ENCODE peak calls at places on chromosomes 1 and 21, in eight cellular contexts. One of them, this sample, is unnamed.

GRCh38 chr1:64212023-64212422 is 8.6 kb downstream of the UBE2U start:
- DNase-seq in GM23248: peak
- DNase-seq in MM.1S: no peak
- DNase-seq in hepatocyte: no peak
- DNase-seq in GM23338: no peak
- DNase-seq in HCT116: no peak
- DNase-seq in PC-3: peak
- DNase-seq in OCI-LY7: no peak
- DNase-seq in this sample: no peak

GRCh38 chr1:30242178-30242577 is 481.2 kb downstream of the MATN1 start:
- DNase-seq in GM23248: no peak
- DNase-seq in MM.1S: no peak
- DNase-seq in hepatocyte: no peak
- DNase-seq in GM23338: no peak
- DNase-seq in HCT116: no peak
- DNase-seq in PC-3: no peak
- DNase-seq in OCI-LY7: no peak
- DNase-seq in this sample: no peak

GRCh38 chr1:220271706-220272046 is 577 bp downstream of the RAB3GAP2 start:
- DNase-seq in GM23248: peak
- DNase-seq in MM.1S: no peak
- DNase-seq in hepatocyte: no peak
- DNase-seq in GM23338: peak
- DNase-seq in HCT116: peak
- DNase-seq in PC-3: no peak
- DNase-seq in OCI-LY7: no peak
- DNase-seq in this sample: no peak

GRCh38 chr1:27990920-27991537 is 31.3 kb downstream of the XKR8 start:
- DNase-seq in GM23248: no peak
- DNase-seq in MM.1S: no peak
- DNase-seq in hepatocyte: no peak
- DNase-seq in GM23338: no peak
- DNase-seq in HCT116: no peak
- DNase-seq in PC-3: no peak
- DNase-seq in OCI-LY7: no peak
- DNase-seq in this sample: no peak

GRCh38 chr1:81007024-81007423 is 793.7 kb upstream of the ADGRL2 start:
- DNase-seq in GM23248: no peak
- DNase-seq in MM.1S: no peak
- DNase-seq in hepatocyte: no peak
- DNase-seq in GM23338: no peak
- DNase-seq in HCT116: no peak
- DNase-seq in PC-3: no peak
- DNase-seq in OCI-LY7: no peak
- DNase-seq in this sample: no peak

GRCh38 chr1:224620105-224620504 is 4.0 kb downstream of the CNIH3 start:
- DNase-seq in GM23248: no peak
- DNase-seq in MM.1S: no peak
- DNase-seq in hepatocyte: no peak
- DNase-seq in GM23338: no peak
- DNase-seq in HCT116: no peak
- DNase-seq in PC-3: no peak
- DNase-seq in OCI-LY7: no peak
- DNase-seq in this sample: no peak

GRCh38 chr1:56139786-56140185 is 439.6 kb downstream of the PLPP3 start:
- DNase-seq in GM23248: no peak
- DNase-seq in MM.1S: no peak
- DNase-seq in hepatocyte: no peak
- DNase-seq in GM23338: no peak
- DNase-seq in HCT116: no peak
- DNase-seq in PC-3: no peak
- DNase-seq in OCI-LY7: no peak
- DNase-seq in this sample: no peak

GRCh38 chr1:55012661-55013060 is 13.9 kb downstream of the BSND start:
- DNase-seq in GM23248: no peak
- DNase-seq in MM.1S: no peak
- DNase-seq in hepatocyte: no peak
- DNase-seq in GM23338: no peak
- DNase-seq in HCT116: no peak
- DNase-seq in PC-3: no peak
- DNase-seq in OCI-LY7: no peak
- DNase-seq in this sample: no peak

GRCh38 chr1:74689800-74690696 is 16.5 kb upstream of the ERICH3 start:
- DNase-seq in GM23248: peak
- DNase-seq in MM.1S: peak
- DNase-seq in hepatocyte: peak
- DNase-seq in GM23338: peak
- DNase-seq in HCT116: peak
- DNase-seq in PC-3: peak
- DNase-seq in OCI-LY7: peak
- DNase-seq in this sample: peak

GRCh38 chr1:230867903-230868735 is at the start of gene C1orf198:
- DNase-seq in GM23248: peak
- DNase-seq in MM.1S: peak
- DNase-seq in hepatocyte: peak
- DNase-seq in GM23338: peak
- DNase-seq in HCT116: no peak
- DNase-seq in PC-3: peak
- DNase-seq in OCI-LY7: peak
- DNase-seq in this sample: peak

GRCh38 chr1:192968323-192968722 is 90.8 kb downstream of the UCHL5 start:
- DNase-seq in GM23248: no peak
- DNase-seq in MM.1S: no peak
- DNase-seq in hepatocyte: no peak
- DNase-seq in GM23338: no peak
- DNase-seq in HCT116: no peak
- DNase-seq in PC-3: no peak
- DNase-seq in OCI-LY7: no peak
- DNase-seq in this sample: no peak

GRCh38 chr1:235888119-235888643 is 21.5 kb upstream of the LYST start:
- DNase-seq in GM23248: no peak
- DNase-seq in MM.1S: peak
- DNase-seq in hepatocyte: no peak
- DNase-seq in GM23338: no peak
- DNase-seq in HCT116: no peak
- DNase-seq in PC-3: no peak
- DNase-seq in OCI-LY7: no peak
- DNase-seq in this sample: no peak

GRCh38 chr1:22110016-22110415 is 32.9 kb downstream of the WNT4 start:
- DNase-seq in GM23248: no peak
- DNase-seq in MM.1S: no peak
- DNase-seq in hepatocyte: no peak
- DNase-seq in GM23338: no peak
- DNase-seq in HCT116: no peak
- DNase-seq in PC-3: no peak
- DNase-seq in OCI-LY7: no peak
- DNase-seq in this sample: no peak

GRCh38 chr1:17507916-17508315 is 31.6 kb upstream of the ARHGEF10L start:
- DNase-seq in GM23248: peak
- DNase-seq in MM.1S: no peak
- DNase-seq in hepatocyte: no peak
- DNase-seq in GM23338: peak
- DNase-seq in HCT116: no peak
- DNase-seq in PC-3: peak
- DNase-seq in OCI-LY7: no peak
- DNase-seq in this sample: peak

GRCh38 chr1:229344139-229344538 is 1.3 kb upstream of the CCSAP start:
- DNase-seq in GM23248: peak
- DNase-seq in MM.1S: no peak
- DNase-seq in hepatocyte: no peak
- DNase-seq in GM23338: no peak
- DNase-seq in HCT116: no peak
- DNase-seq in PC-3: no peak
- DNase-seq in OCI-LY7: no peak
- DNase-seq in this sample: no peak

GRCh38 chr1:46532498-46533178 is 18.8 kb downstream of the KNCN start:
- DNase-seq in GM23248: peak
- DNase-seq in MM.1S: peak
- DNase-seq in hepatocyte: peak
- DNase-seq in GM23338: peak
- DNase-seq in HCT116: no peak
- DNase-seq in PC-3: peak
- DNase-seq in OCI-LY7: peak
- DNase-seq in this sample: peak

GRCh38 chr1:86258106-86258505 is 101.5 kb upstream of the COL24A1 start:
- DNase-seq in GM23248: peak
- DNase-seq in MM.1S: no peak
- DNase-seq in hepatocyte: no peak
- DNase-seq in GM23338: no peak
- DNase-seq in HCT116: no peak
- DNase-seq in PC-3: no peak
- DNase-seq in OCI-LY7: no peak
- DNase-seq in this sample: no peak

GRCh38 chr1:39275836-39276507 is 71.5 kb downstream of the MACF1 start:
- DNase-seq in GM23248: no peak
- DNase-seq in MM.1S: no peak
- DNase-seq in hepatocyte: peak
- DNase-seq in GM23338: no peak
- DNase-seq in HCT116: no peak
- DNase-seq in PC-3: no peak
- DNase-seq in OCI-LY7: no peak
- DNase-seq in this sample: no peak

GRCh38 chr1:27102707-27103468 is 52.0 kb downstream of the SLC9A1 start:
- DNase-seq in GM23248: peak
- DNase-seq in MM.1S: peak
- DNase-seq in hepatocyte: peak
- DNase-seq in GM23338: peak
- DNase-seq in HCT116: no peak
- DNase-seq in PC-3: peak
- DNase-seq in OCI-LY7: peak
- DNase-seq in this sample: peak

GRCh38 chr1:237091691-237092090 is 49.7 kb downstream of the RYR2 start:
- DNase-seq in GM23248: no peak
- DNase-seq in MM.1S: no peak
- DNase-seq in hepatocyte: no peak
- DNase-seq in GM23338: no peak
- DNase-seq in HCT116: no peak
- DNase-seq in PC-3: no peak
- DNase-seq in OCI-LY7: no peak
- DNase-seq in this sample: no peak

GRCh38 chr21:23694396-23694795 is 1912.9 kb downstream of the MRPL39 start:
- DNase-seq in GM23248: no peak
- DNase-seq in MM.1S: no peak
- DNase-seq in hepatocyte: no peak
- DNase-seq in GM23338: no peak
- DNase-seq in HCT116: no peak
- DNase-seq in PC-3: peak
- DNase-seq in OCI-LY7: no peak
- DNase-seq in this sample: no peak

GRCh38 chr1:91537281-91538069 is 36.8 kb downstream of the CDC7 start:
- DNase-seq in GM23248: peak
- DNase-seq in MM.1S: no peak
- DNase-seq in hepatocyte: no peak
- DNase-seq in GM23338: no peak
- DNase-seq in HCT116: no peak
- DNase-seq in PC-3: no peak
- DNase-seq in OCI-LY7: no peak
- DNase-seq in this sample: no peak

GRCh38 chr1:162966608-162967007 is 102.6 kb upstream of the RGS4 start:
- DNase-seq in GM23248: no peak
- DNase-seq in MM.1S: no peak
- DNase-seq in hepatocyte: no peak
- DNase-seq in GM23338: no peak
- DNase-seq in HCT116: no peak
- DNase-seq in PC-3: no peak
- DNase-seq in OCI-LY7: no peak
- DNase-seq in this sample: no peak
- TF ChIP-seq EZH2phosphoT487 in GM23248: no peak
- TF ChIP-seq EZH2phosphoT487 in MM.1S: no peak
- TF ChIP-seq EZH2phosphoT487 in hepatocyte: no peak
- TF ChIP-seq EZH2phosphoT487 in GM23338: no peak
- TF ChIP-seq EZH2phosphoT487 in HCT116: no peak
- TF ChIP-seq EZH2phosphoT487 in PC-3: no peak
- TF ChIP-seq EZH2phosphoT487 in OCI-LY7: no peak
- TF ChIP-seq EZH2phosphoT487 in this sample: no peak

GRCh38 chr1:168923521-168924136 is 182.9 kb upstream of the ATP1B1 start:
- DNase-seq in GM23248: no peak
- DNase-seq in MM.1S: no peak
- DNase-seq in hepatocyte: no peak
- DNase-seq in GM23338: no peak
- DNase-seq in HCT116: no peak
- DNase-seq in PC-3: no peak
- DNase-seq in OCI-LY7: no peak
- DNase-seq in this sample: no peak

GRCh38 chr1:168921514-168922106 is 184.9 kb upstream of the ATP1B1 start:
- DNase-seq in GM23248: no peak
- DNase-seq in MM.1S: peak
- DNase-seq in hepatocyte: no peak
- DNase-seq in GM23338: no peak
- DNase-seq in HCT116: no peak
- DNase-seq in PC-3: no peak
- DNase-seq in OCI-LY7: no peak
- DNase-seq in this sample: no peak

GRCh38 chr1:168920456-168921094 is 185.9 kb upstream of the ATP1B1 start:
- DNase-seq in GM23248: peak
- DNase-seq in MM.1S: no peak
- DNase-seq in hepatocyte: peak
- DNase-seq in GM23338: no peak
- DNase-seq in HCT116: peak
- DNase-seq in PC-3: peak
- DNase-seq in OCI-LY7: no peak
- DNase-seq in this sample: no peak

GRCh38 chr1:168926236-168926635 is 180.3 kb upstream of the ATP1B1 start:
- DNase-seq in GM23248: no peak
- DNase-seq in MM.1S: no peak
- DNase-seq in hepatocyte: no peak
- DNase-seq in GM23338: no peak
- DNase-seq in HCT116: no peak
- DNase-seq in PC-3: no peak
- DNase-seq in OCI-LY7: no peak
- DNase-seq in this sample: no peak
- TF ChIP-seq EZH2phosphoT487 in GM23248: no peak
- TF ChIP-seq EZH2phosphoT487 in MM.1S: no peak
- TF ChIP-seq EZH2phosphoT487 in hepatocyte: no peak
- TF ChIP-seq EZH2phosphoT487 in GM23338: no peak
- TF ChIP-seq EZH2phosphoT487 in HCT116: no peak
- TF ChIP-seq EZH2phosphoT487 in PC-3: no peak
- TF ChIP-seq EZH2phosphoT487 in OCI-LY7: no peak
- TF ChIP-seq EZH2phosphoT487 in this sample: no peak

GRCh38 chr1:201662646-201663045 is 123.7 kb downstream of the NAV1 start:
- DNase-seq in GM23248: no peak
- DNase-seq in MM.1S: no peak
- DNase-seq in hepatocyte: no peak
- DNase-seq in GM23338: no peak
- DNase-seq in HCT116: no peak
- DNase-seq in PC-3: no peak
- DNase-seq in OCI-LY7: no peak
- DNase-seq in this sample: peak
- TF ChIP-seq EZH2phosphoT487 in GM23248: no peak
- TF ChIP-seq EZH2phosphoT487 in MM.1S: no peak
- TF ChIP-seq EZH2phosphoT487 in hepatocyte: no peak
- TF ChIP-seq EZH2phosphoT487 in GM23338: no peak
- TF ChIP-seq EZH2phosphoT487 in HCT116: no peak
- TF ChIP-seq EZH2phosphoT487 in PC-3: no peak
- TF ChIP-seq EZH2phosphoT487 in OCI-LY7: no peak
- TF ChIP-seq EZH2phosphoT487 in this sample: no peak

DNA sequence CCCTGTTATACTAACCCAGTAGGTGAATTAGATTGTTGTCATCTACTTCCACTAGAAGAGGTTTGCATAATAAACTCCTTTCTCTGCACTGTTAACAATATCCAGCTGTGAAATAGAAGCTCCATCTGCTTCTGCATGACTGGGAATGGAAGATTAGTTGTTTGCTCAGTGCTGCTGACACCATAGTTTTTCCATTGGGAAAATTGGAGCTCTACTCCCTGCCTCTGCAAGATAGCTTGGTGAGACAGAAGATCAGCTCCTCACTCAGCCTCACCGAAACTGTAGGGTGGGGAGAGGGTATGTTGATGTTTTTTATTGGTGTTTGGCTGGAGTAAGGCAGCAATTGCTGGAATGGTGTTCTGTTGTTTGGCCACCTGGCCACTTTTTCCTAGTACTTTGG is 331.6 kb upstream of the ADAMTS5 start:
- DNase-seq in GM23248: no peak
- DNase-seq in MM.1S: no peak
- DNase-seq in hepatocyte: no peak
- DNase-seq in GM23338: no peak
- DNase-seq in HCT116: no peak
- DNase-seq in PC-3: no peak
- DNase-seq in OCI-LY7: no peak
- DNase-seq in this sample: peak
- TF ChIP-seq EZH2phosphoT487 in GM23248: no peak
- TF ChIP-seq EZH2phosphoT487 in MM.1S: no peak
- TF ChIP-seq EZH2phosphoT487 in hepatocyte: no peak
- TF ChIP-seq EZH2phosphoT487 in GM23338: no peak
- TF ChIP-seq EZH2phosphoT487 in HCT116: no peak
- TF ChIP-seq EZH2phosphoT487 in PC-3: no peak
- TF ChIP-seq EZH2phosphoT487 in OCI-LY7: no peak
- TF ChIP-seq EZH2phosphoT487 in this sample: no peak